ENCODE peak calls at places on chromosome 7, in ten cellular contexts. One of them, this sample, is unnamed.

GRCh38 chr7:27647052-27647451 is 15.6 kb downstream of the HIBADH start:
- DNase-seq in OCI-LY7: no peak
- DNase-seq in cardiac fibroblast: peak; percentile 57
- DNase-seq in astrocyte of the spinal cord: peak; percentile 62
- DNase-seq in HL-60: no peak
- DNase-seq in heart right ventricle: no peak
- DNase-seq in chondrocyte: no peak
- DNase-seq in thoracic aorta: no peak
- DNase-seq in endothelial cell: no peak
- DNase-seq in ovary: no peak
- DNase-seq in this sample: no peak

GRCh38 chr7:54419209-54419608 is 123.0 kb upstream of the VSTM2A start:
- DNase-seq in thoracic aorta: no peak
- DNase-seq in ovary: no peak
- DNase-seq in HL-60: no peak
- DNase-seq in OCI-LY7: no peak
- DNase-seq in cardiac fibroblast: no peak
- DNase-seq in endothelial cell: no peak
- DNase-seq in heart right ventricle: no peak
- DNase-seq in chondrocyte: peak; percentile 71
- DNase-seq in astrocyte of the spinal cord: no peak
- DNase-seq in this sample: no peak

GRCh38 chr7:92057375-92057774 is 76.9 kb downstream of the CYP51A1 start:
- DNase-seq in ovary: no peak
- DNase-seq in thoracic aorta: no peak
- DNase-seq in endothelial cell: no peak
- DNase-seq in astrocyte of the spinal cord: peak; percentile 7
- DNase-seq in heart right ventricle: no peak
- DNase-seq in cardiac fibroblast: no peak
- DNase-seq in chondrocyte: no peak
- DNase-seq in HL-60: no peak
- DNase-seq in OCI-LY7: no peak
- DNase-seq in this sample: no peak

GRCh38 chr7:149787428-149788299 is 14.3 kb upstream of the ZNF467 start:
- DNase-seq in astrocyte of the spinal cord: no peak
- DNase-seq in heart right ventricle: no peak
- DNase-seq in endothelial cell: no peak
- DNase-seq in chondrocyte: no peak
- DNase-seq in cardiac fibroblast: no peak
- DNase-seq in thoracic aorta: no peak
- DNase-seq in OCI-LY7: no peak
- DNase-seq in ovary: no peak
- DNase-seq in HL-60: no peak
- DNase-seq in this sample: no peak

GRCh38 chr7:111082351-111082750 is 8.6 kb upstream of the LRRN3 start:
- DNase-seq in astrocyte of the spinal cord: peak; percentile 75
- DNase-seq in OCI-LY7: no peak
- DNase-seq in cardiac fibroblast: no peak
- DNase-seq in heart right ventricle: no peak
- DNase-seq in ovary: no peak
- DNase-seq in HL-60: no peak
- DNase-seq in endothelial cell: no peak
- DNase-seq in chondrocyte: no peak
- DNase-seq in thoracic aorta: no peak
- DNase-seq in this sample: no peak

GRCh38 chr7:18861514-18861913 is 255.9 kb downstream of the TWIST1 start:
- DNase-seq in endothelial cell: no peak
- DNase-seq in thoracic aorta: no peak
- DNase-seq in ovary: no peak
- DNase-seq in HL-60: no peak
- DNase-seq in astrocyte of the spinal cord: no peak
- DNase-seq in chondrocyte: no peak
- DNase-seq in cardiac fibroblast: peak; percentile 78
- DNase-seq in heart right ventricle: no peak
- DNase-seq in OCI-LY7: no peak
- DNase-seq in this sample: no peak

GRCh38 chr7:82598958-82599357 is 155.4 kb upstream of the CACNA2D1 start:
- DNase-seq in chondrocyte: no peak
- DNase-seq in cardiac fibroblast: peak; percentile 55
- DNase-seq in heart right ventricle: no peak
- DNase-seq in OCI-LY7: no peak
- DNase-seq in endothelial cell: no peak
- DNase-seq in ovary: no peak
- DNase-seq in thoracic aorta: no peak
- DNase-seq in astrocyte of the spinal cord: peak; percentile 84
- DNase-seq in HL-60: no peak
- DNase-seq in this sample: no peak

GRCh38 chr7:129203050-129203741 is 14.8 kb downstream of the SMO start:
- DNase-seq in HL-60: no peak
- DNase-seq in ovary: no peak
- DNase-seq in thoracic aorta: no peak
- DNase-seq in OCI-LY7: no peak
- DNase-seq in heart right ventricle: no peak
- DNase-seq in astrocyte of the spinal cord: no peak
- DNase-seq in cardiac fibroblast: no peak
- DNase-seq in endothelial cell: no peak
- DNase-seq in chondrocyte: no peak
- DNase-seq in this sample: no peak

GRCh38 chr7:22911889-22912288 is 89.2 kb upstream of the TOMM7 start:
- DNase-seq in cardiac fibroblast: peak; percentile 10
- DNase-seq in ovary: no peak
- DNase-seq in heart right ventricle: no peak
- DNase-seq in thoracic aorta: no peak
- DNase-seq in HL-60: no peak
- DNase-seq in chondrocyte: no peak
- DNase-seq in OCI-LY7: no peak
- DNase-seq in endothelial cell: no peak
- DNase-seq in astrocyte of the spinal cord: no peak
- DNase-seq in this sample: no peak

GRCh38 chr7:47540387-47541093 is 41.4 kb downstream of the TNS3 start:
- DNase-seq in endothelial cell: no peak
- DNase-seq in cardiac fibroblast: no peak
- DNase-seq in ovary: no peak
- DNase-seq in OCI-LY7: no peak
- DNase-seq in thoracic aorta: no peak
- DNase-seq in heart right ventricle: no peak
- DNase-seq in chondrocyte: peak; percentile 35
- DNase-seq in astrocyte of the spinal cord: no peak
- DNase-seq in HL-60: no peak
- DNase-seq in this sample: no peak

GRCh38 chr7:126805351-126805750 is 447.4 kb downstream of the GRM8 start:
- DNase-seq in chondrocyte: no peak
- DNase-seq in HL-60: no peak
- DNase-seq in cardiac fibroblast: no peak
- DNase-seq in endothelial cell: no peak
- DNase-seq in astrocyte of the spinal cord: no peak
- DNase-seq in OCI-LY7: no peak
- DNase-seq in heart right ventricle: no peak
- DNase-seq in ovary: no peak
- DNase-seq in thoracic aorta: no peak
- DNase-seq in this sample: no peak

GRCh38 chr7:27921081-27921836 is 181.3 kb downstream of the TAX1BP1 start:
- DNase-seq in thoracic aorta: no peak
- DNase-seq in astrocyte of the spinal cord: peak; percentile 89
- DNase-seq in ovary: no peak
- DNase-seq in OCI-LY7: peak; percentile 84
- DNase-seq in chondrocyte: no peak
- DNase-seq in HL-60: peak; percentile 11
- DNase-seq in endothelial cell: peak; percentile 56
- DNase-seq in cardiac fibroblast: peak; percentile 91
- DNase-seq in heart right ventricle: peak; percentile 51
- DNase-seq in this sample: no peak

GRCh38 chr7:25911738-25912607 is 240.0 kb upstream of the NFE2L3 start:
- DNase-seq in astrocyte of the spinal cord: no peak
- DNase-seq in chondrocyte: no peak
- DNase-seq in thoracic aorta: no peak
- DNase-seq in heart right ventricle: no peak
- DNase-seq in endothelial cell: no peak
- DNase-seq in OCI-LY7: no peak
- DNase-seq in HL-60: no peak
- DNase-seq in ovary: no peak
- DNase-seq in cardiac fibroblast: no peak
- DNase-seq in this sample: no peak

GRCh38 chr7:44767912-44768662 is 19.4 kb downstream of the ZMIZ2 start:
- DNase-seq in OCI-LY7: no peak
- DNase-seq in thoracic aorta: no peak
- DNase-seq in endothelial cell: no peak
- DNase-seq in chondrocyte: peak; percentile 77
- DNase-seq in ovary: peak; percentile 86
- DNase-seq in heart right ventricle: peak; percentile 71
- DNase-seq in cardiac fibroblast: peak; percentile 83
- DNase-seq in HL-60: no peak
- DNase-seq in astrocyte of the spinal cord: peak; percentile 61
- DNase-seq in this sample: no peak

GRCh38 chr7:664402-664775 is 62.1 kb upstream of the DNAAF5 start:
- DNase-seq in ovary: no peak
- DNase-seq in OCI-LY7: no peak
- DNase-seq in heart right ventricle: no peak
- DNase-seq in astrocyte of the spinal cord: no peak
- DNase-seq in thoracic aorta: no peak
- DNase-seq in cardiac fibroblast: no peak
- DNase-seq in chondrocyte: no peak
- DNase-seq in endothelial cell: no peak
- DNase-seq in HL-60: no peak
- DNase-seq in this sample: no peak

GRCh38 chr7:128829391-128830166 is 627 bp upstream of the FLNC start:
- DNase-seq in ovary: peak; percentile 63
- DNase-seq in OCI-LY7: no peak
- DNase-seq in chondrocyte: no peak
- DNase-seq in astrocyte of the spinal cord: peak; percentile 55
- DNase-seq in thoracic aorta: no peak
- DNase-seq in heart right ventricle: peak; percentile 61
- DNase-seq in cardiac fibroblast: peak; percentile 45
- DNase-seq in endothelial cell: no peak
- DNase-seq in HL-60: no peak
- DNase-seq in this sample: no peak

DNA sequence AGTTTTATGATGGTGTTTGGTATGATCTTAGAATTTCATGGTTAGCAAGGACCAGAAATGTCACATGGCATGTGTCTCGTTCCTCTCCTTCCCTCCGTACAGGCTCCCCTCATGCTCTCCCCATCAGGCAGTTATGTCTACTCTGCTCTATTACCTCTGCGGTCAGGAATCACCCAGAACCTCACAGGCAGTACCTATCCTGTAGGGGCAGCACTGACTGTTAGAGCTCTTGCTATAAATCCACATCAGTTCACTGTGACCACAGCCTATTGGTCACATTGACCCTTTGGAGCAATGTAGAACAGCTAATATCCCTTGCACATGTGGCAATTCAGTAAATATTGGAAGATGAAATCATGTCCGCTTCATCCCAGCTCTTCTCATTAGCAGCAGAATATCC is 151.8 kb downstream of the WNT2 start:
- DNase-seq in heart right ventricle: no peak
- DNase-seq in chondrocyte: no peak
- DNase-seq in HL-60: no peak
- DNase-seq in ovary: no peak
- DNase-seq in OCI-LY7: no peak
- DNase-seq in endothelial cell: no peak
- DNase-seq in astrocyte of the spinal cord: no peak
- DNase-seq in cardiac fibroblast: no peak
- DNase-seq in thoracic aorta: no peak
- DNase-seq in this sample: no peak
- TF ChIP-seq CTCF in heart right ventricle: no peak
- TF ChIP-seq CTCF in chondrocyte: peak; percentile 15
- TF ChIP-seq CTCF in HL-60: no peak
- TF ChIP-seq CTCF in ovary: no peak
- TF ChIP-seq CTCF in OCI-LY7: no peak
- TF ChIP-seq CTCF in endothelial cell: no peak
- TF ChIP-seq CTCF in astrocyte of the spinal cord: peak; percentile 8
- TF ChIP-seq CTCF in cardiac fibroblast: no peak
- TF ChIP-seq CTCF in thoracic aorta: no peak
- TF ChIP-seq CTCF in this sample: no peak

DNA sequence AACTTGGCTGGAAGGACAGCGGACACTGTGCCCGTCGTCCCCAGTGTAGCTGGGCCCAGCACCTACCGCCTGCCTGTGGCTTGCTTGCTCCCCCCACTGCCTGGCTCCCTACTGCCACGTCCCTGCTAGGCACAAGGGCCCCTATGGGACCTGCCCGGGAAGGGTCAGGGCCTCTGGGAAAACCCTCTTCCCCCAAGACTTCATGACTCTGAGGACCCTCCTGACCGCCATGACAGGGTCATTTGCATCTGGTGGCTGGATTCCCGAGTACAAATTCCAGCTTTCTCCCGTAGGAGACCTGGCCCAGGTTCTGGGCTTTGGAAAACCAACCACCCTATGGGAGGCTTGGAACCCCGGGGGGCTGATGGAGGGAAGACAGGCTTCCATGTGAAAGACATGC is 1.4 kb upstream of the MMD2 start:
- DNase-seq in heart right ventricle: no peak
- DNase-seq in chondrocyte: peak; percentile 44
- DNase-seq in astrocyte of the spinal cord: no peak
- DNase-seq in thoracic aorta: no peak
- DNase-seq in ovary: no peak
- DNase-seq in endothelial cell: no peak
- DNase-seq in cardiac fibroblast: no peak
- DNase-seq in HL-60: no peak
- DNase-seq in OCI-LY7: no peak
- DNase-seq in this sample: no peak
- TF ChIP-seq CTCF in heart right ventricle: no peak
- TF ChIP-seq CTCF in chondrocyte: no peak
- TF ChIP-seq CTCF in astrocyte of the spinal cord: no peak
- TF ChIP-seq CTCF in thoracic aorta: no peak
- TF ChIP-seq CTCF in ovary: no peak
- TF ChIP-seq CTCF in endothelial cell: no peak
- TF ChIP-seq CTCF in cardiac fibroblast: no peak
- TF ChIP-seq CTCF in HL-60: no peak
- TF ChIP-seq CTCF in OCI-LY7: no peak
- TF ChIP-seq CTCF in this sample: no peak

DNA sequence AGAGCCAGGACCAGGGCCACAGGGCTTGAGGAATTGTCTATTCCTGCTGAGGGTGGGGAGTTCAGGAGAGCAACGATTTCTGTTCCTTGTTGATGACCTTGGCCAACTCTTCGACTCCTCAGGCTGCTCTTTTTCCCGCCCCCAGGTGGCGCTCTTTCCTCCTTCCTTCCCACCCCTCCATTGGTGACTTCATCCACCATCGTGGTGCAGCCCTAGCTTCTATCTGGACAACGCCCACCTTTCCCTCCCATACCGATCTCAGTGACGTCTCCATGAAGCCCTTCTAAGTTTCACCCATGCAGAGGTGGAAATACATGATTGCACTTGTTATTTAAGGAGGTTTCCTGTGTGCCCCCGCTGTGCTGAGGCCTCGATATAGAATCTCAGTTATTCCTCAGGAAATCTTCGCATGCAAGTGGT is 22.1 kb upstream of the CARD11 start:
- DNase-seq in OCI-LY7: peak; percentile 60
- DNase-seq in ovary: no peak
- DNase-seq in astrocyte of the spinal cord: peak; percentile 2
- DNase-seq in heart right ventricle: no peak
- DNase-seq in HL-60: peak; percentile 7
- DNase-seq in cardiac fibroblast: peak; percentile 2
- DNase-seq in endothelial cell: peak; percentile 36
- DNase-seq in thoracic aorta: no peak
- DNase-seq in chondrocyte: no peak
- DNase-seq in this sample: no peak
- TF ChIP-seq CTCF in OCI-LY7: peak; percentile 90
- TF ChIP-seq CTCF in ovary: no peak
- TF ChIP-seq CTCF in astrocyte of the spinal cord: peak; percentile 66
- TF ChIP-seq CTCF in heart right ventricle: no peak
- TF ChIP-seq CTCF in HL-60: peak; percentile 32
- TF ChIP-seq CTCF in cardiac fibroblast: peak; percentile 51
- TF ChIP-seq CTCF in endothelial cell: peak; percentile 78
- TF ChIP-seq CTCF in thoracic aorta: peak; percentile 49
- TF ChIP-seq CTCF in chondrocyte: peak; percentile 70
- TF ChIP-seq CTCF in this sample: no peak

GRCh38 chr7:141272417-141272816 is 198.6 kb downstream of the TMEM178B start:
- DNase-seq in OCI-LY7: no peak
- DNase-seq in HL-60: no peak
- DNase-seq in endothelial cell: no peak
- DNase-seq in ovary: no peak
- DNase-seq in chondrocyte: no peak
- DNase-seq in astrocyte of the spinal cord: no peak
- DNase-seq in heart right ventricle: no peak
- DNase-seq in cardiac fibroblast: no peak
- DNase-seq in thoracic aorta: no peak
- DNase-seq in this sample: no peak
- TF ChIP-seq CTCF in OCI-LY7: no peak
- TF ChIP-seq CTCF in HL-60: no peak
- TF ChIP-seq CTCF in endothelial cell: no peak
- TF ChIP-seq CTCF in ovary: no peak
- TF ChIP-seq CTCF in chondrocyte: peak; percentile 24
- TF ChIP-seq CTCF in astrocyte of the spinal cord: no peak
- TF ChIP-seq CTCF in heart right ventricle: no peak
- TF ChIP-seq CTCF in cardiac fibroblast: no peak
- TF ChIP-seq CTCF in thoracic aorta: no peak
- TF ChIP-seq CTCF in this sample: no peak

This sample was measured in omental fat pad.